ENCODE peak calls at places on chromosomes 13 and 19, in seven cellular contexts. U is GOT3; N is skeletal muscle cell; M is nucleus accumbens; A is stimulated activated CD8-positive, alpha-beta memory T cell treated with anti-CD3 and anti-CD28 coated beads, Interleukin-7, amount 100 ng/mL, for 48 hours; E is stimulated activated effector memory CD8-positive, alpha-beta T cell treated with anti-CD3 and anti-CD28 coated beads, Interleukin-12 subunit alpha, Interleukin-12 subunit beta, amount 100 ng/mL, for 72 hours; F is Daoy. T is an unnamed sample.

GRCh38 chr13:113777311-113778260 is 18.6 kb downstream of the TMEM255B start:
- DNase-seq in U (no peak), N (no peak), M (no peak), A (no peak), E (no peak), F (no peak), T (no peak)

GRCh38 chr19:50181121-50181520 is 18.0 kb upstream of the IZUMO2 start:
- DNase-seq in U (no peak), N (no peak), M (no peak), A (no peak), E (no peak), F (no peak), T (no peak)

GRCh38 chr19:40625406-40626120 is 24.4 kb downstream of the LTBP4 start:
- DNase-seq in U (no peak), N (no peak), M (no peak), A (no peak), E (no peak), F (no peak), T (no peak)

GRCh38 chr13:73141292-73141771 is 82.5 kb downstream of the KLF5 start:
- DNase-seq in U (no peak), N (no peak), M (no peak), A (no peak), E (no peak), F (no peak), T (no peak)

GRCh38 chr19:13983213-13983889 is 22.8 kb downstream of the RFX1 start:
- DNase-seq in U (no peak), N (no peak), M (no peak), A (no peak), E (no peak), F (no peak), T (no peak)

GRCh38 chr13:33262069-33262487 is 23.5 kb downstream of the STARD13 start:
- DNase-seq in U (no peak), N (no peak), M (peak), A (no peak), E (no peak), F (peak), T (no peak)

GRCh38 chr19:24159707-24160106 is 72.7 kb downstream of the ZNF254 start:
- DNase-seq in U (no peak), N (no peak), M (no peak), A (no peak), E (no peak), F (no peak), T (no peak)

GRCh38 chr13:31674056-31674455 is 65.3 kb upstream of the RXFP2 start:
- DNase-seq in U (no peak), N (no peak), M (no peak), A (no peak), E (no peak), F (no peak), T (no peak)

GRCh38 chr13:110925023-110925608 is 10.2 kb upstream of the ANKRD10 start:
- DNase-seq in U (no peak), N (no peak), M (no peak), A (no peak), E (no peak), F (no peak), T (no peak)

T was measured in NCI-H2227 treated with DMSO at 0.1 percent for 48 hours.